ENCODE peak calls at places on chromosomes 4 and X, in five cellular contexts. D is neural crest cell, V is nucleus accumbens, L is NCI-H1694 treated with DMSO at 0.1 percent for 48 hours, Q is NCI-H774. A is an unnamed sample.

GRCh38 chr4:128229458-128229805 is 58.2 kb downstream of the PGRMC2 start:
- DNase-seq in D (no peak), V (no peak), L (no peak), Q (no peak), A (no peak)

GRCh38 chr4:168524006-168524405 is 27.2 kb downstream of the PALLD start:
- DNase-seq in D (no peak), V (no peak), L (no peak), Q (no peak), A (no peak)

GRCh38 chr4:88035292-88035691 is 27.9 kb downstream of the PKD2 start:
- DNase-seq in D (no peak), V (no peak), L (no peak), Q (no peak), A (no peak)

GRCh38 chr4:62517721-62518120 is 1317.6 kb downstream of the ADGRL3 start:
- DNase-seq in D (no peak), V (no peak), L (no peak), Q (no peak), A (no peak)

GRCh38 chrX:13223868-13224555 is 95.8 kb downstream of the ATXN3L start:
- DNase-seq in D (no peak), V (no peak), L (peak), Q (peak), A (no peak)

GRCh38 chrX:9745417-9746115 is 20.1 kb downstream of the GPR143 start:
- DNase-seq in D (no peak), V (no peak), L (no peak), Q (no peak), A (no peak)

GRCh38 chr4:87530868-87531267 is 1.7 kb upstream of the SPARCL1 start:
- DNase-seq in D (no peak), V (no peak), L (no peak), Q (no peak), A (peak)

GRCh38 chr4:75745721-75746199 is 21.4 kb downstream of the USO1 start:
- DNase-seq in D (no peak), V (no peak), L (no peak), Q (no peak), A (no peak)